ENCODE peak calls at places on chromosomes 11 and 22, in four cellular contexts. K, E, M and Y are unnamed samples.

GRCh38 chr11:46352063-46352841 is 5.0 kb downstream of the DGKZ start:
- DNase-seq in E (peak; percentile 74), M (no peak), K (no peak), Y (no peak)

GRCh38 chr11:72668645-72669347 is 5.4 kb downstream of the PDE2A start:
- DNase-seq in M (no peak), E (no peak), K (no peak), Y (no peak)

GRCh38 chr11:65440831-65441499 is 18.4 kb downstream of the NEAT1 start:
- DNase-seq in M (peak; percentile 51), K (no peak), E (peak; percentile 37), Y (peak; percentile 66)

GRCh38 chr11:60880635-60881282 is 13.4 kb downstream of the ZP1 start:
- DNase-seq in E (no peak), K (no peak), M (no peak), Y (no peak)

GRCh38 chr11:67418476-67419281 is 3.2 kb downstream of the CARNS1 start:
- DNase-seq in M (no peak), E (no peak), K (no peak), Y (no peak)

GRCh38 chr22:49724030-49724892 is 103.4 kb downstream of the BRD1 start:
- DNase-seq in E (peak; percentile 65), K (no peak), M (no peak), Y (no peak)

GRCh38 chr11:45412521-45412920 is 126.4 kb upstream of the SYT13 start:
- DNase-seq in E (peak; percentile 42), M (no peak), K (no peak), Y (no peak)

GRCh38 chr11:100434821-100435641 is 252.1 kb upstream of the ARHGAP42 start:
- DNase-seq in M (no peak), E (peak; percentile 21), K (no peak), Y (no peak)

GRCh38 chr11:48193876-48194275 is 22.7 kb upstream of the OR4B1 start:
- DNase-seq in M (peak; percentile 23), K (no peak), E (no peak), Y (no peak)

GRCh38 chr11:33005175-33005574 is 10.5 kb upstream of the DEPDC7 start:
- DNase-seq in K (no peak), M (no peak), E (no peak), Y (no peak)

GRCh38 chr11:2834893-2835767 is 50.4 kb downstream of the CDKN1C start:
- DNase-seq in M (peak; percentile 61), E (no peak), K (no peak), Y (no peak)

GRCh38 chr22:34781676-34782075 is 284.3 kb upstream of the ISX start:
- DNase-seq in K (no peak), M (no peak), E (no peak), Y (no peak)

GRCh38 chr11:27497284-27497866 is 9.2 kb downstream of the LIN7C start:
- DNase-seq in M (peak; percentile 45), K (no peak), E (no peak), Y (no peak)

GRCh38 chr11:20090654-20091374 is 69.5 kb downstream of the DBX1 start:
- DNase-seq in M (no peak), K (no peak), E (no peak), Y (no peak)

GRCh38 chr11:104609297-104609696 is 289.0 kb downstream of the CASP12 start:
- DNase-seq in K (no peak), M (peak; percentile 86), E (no peak), Y (no peak)

GRCh38 chr11:62104816-62105610 is 18.8 kb upstream of the INCENP start:
- DNase-seq in M (peak; percentile 5), E (no peak), K (no peak), Y (no peak)

GRCh38 chr22:30094804-30095203 is 14.5 kb downstream of the HORMAD2 start:
- DNase-seq in M (peak; percentile 5), K (no peak), E (no peak), Y (no peak)

GRCh38 chr22:28128827-28129226 is 209.8 kb upstream of the PITPNB start:
- DNase-seq in M (no peak), E (no peak), K (no peak), Y (no peak)

GRCh38 chr11:26286472-26287066 is 45.4 kb upstream of the ANO3 start:
- DNase-seq in M (peak; percentile 39), K (no peak), E (no peak), Y (no peak)

GRCh38 chr11:101475699-101476098 is 108.1 kb downstream of the TRPC6 start:
- DNase-seq in E (no peak), M (no peak), K (no peak), Y (no peak)

GRCh38 chr11:67441082-67441683 is 2.1 kb downstream of the CORO1B start:
- DNase-seq in K (no peak), M (no peak), E (no peak), Y (no peak)

GRCh38 chr22:30705710-30706651 is 11.3 kb downstream of the OSBP2 start:
- DNase-seq in E (no peak), M (peak; percentile 86), K (no peak), Y (no peak)

GRCh38 chr11:134542401-134543143 is 130.5 kb upstream of the B3GAT1 start:
- DNase-seq in M (no peak), K (no peak), E (peak; percentile 60), Y (peak; percentile 53)

GRCh38 chr11:65537620-65538231 is 12.8 kb downstream of the SCYL1 start:
- DNase-seq in M (no peak), E (no peak), K (no peak), Y (peak; percentile 64)

GRCh38 chr11:101442171-101442570 is 141.6 kb downstream of the TRPC6 start:
- DNase-seq in M (peak; percentile 65), K (no peak), E (no peak), Y (no peak)

GRCh38 chr11:15158351-15159015 is 43.8 kb downstream of the INSC start:
- DNase-seq in M (peak; percentile 59), E (no peak), K (no peak), Y (no peak)

GRCh38 chr11:119895981-119896380 is 167.0 kb upstream of the NECTIN1 start:
- DNase-seq in K (no peak), M (no peak), E (no peak), Y (no peak)

GRCh38 chr22:31250740-31251330 is 38.7 kb downstream of the LIMK2 start:
- DNase-seq in K (no peak), M (no peak), E (no peak), Y (no peak)

GRCh38 chr22:35092146-35092805 is 26.3 kb downstream of the ISX start:
- DNase-seq in K (no peak), M (no peak), E (no peak), Y (peak; percentile 29)

GRCh38 chr11:94521684-94522083 is 9.4 kb downstream of the C11orf97 start:
- DNase-seq in M (no peak), E (no peak), K (no peak), Y (no peak)

GRCh38 chr22:47474895-47475294 is 712.4 kb downstream of the TBC1D22A start:
- DNase-seq in K (no peak), E (no peak), M (peak; percentile 20), Y (no peak)

GRCh38 chr11:898160-898517 is 12.5 kb downstream of the CHID1 start:
- DNase-seq in M (peak; percentile 14), K (no peak), E (no peak), Y (no peak)
- TF ChIP-seq CTCF in M (peak; percentile 55), K (no peak), E (no peak), Y (no peak)

GRCh38 chr11:6320411-6321207 is at the start of gene CAVIN3:
- DNase-seq in M (peak; percentile 87), E (peak; percentile 86), K (peak; percentile 78), Y (peak; percentile 94)
- H3K4me3 ChIP-seq in M (peak within 1 kb of the TSS; percentile 48), E (peak within 1 kb of the TSS; percentile 73), K (peak within 1 kb of the TSS; percentile 76), Y (peak within 1 kb of the TSS; percentile 33)

GRCh38 chr22:41501209-41501608 is 32.3 kb downstream of the ACO2 start:
- DNase-seq in E (no peak), M (no peak), K (no peak), Y (no peak)
- TF ChIP-seq CTCF in E (peak; percentile 16), M (peak; percentile 40), K (no peak), Y (no peak)

DNA sequence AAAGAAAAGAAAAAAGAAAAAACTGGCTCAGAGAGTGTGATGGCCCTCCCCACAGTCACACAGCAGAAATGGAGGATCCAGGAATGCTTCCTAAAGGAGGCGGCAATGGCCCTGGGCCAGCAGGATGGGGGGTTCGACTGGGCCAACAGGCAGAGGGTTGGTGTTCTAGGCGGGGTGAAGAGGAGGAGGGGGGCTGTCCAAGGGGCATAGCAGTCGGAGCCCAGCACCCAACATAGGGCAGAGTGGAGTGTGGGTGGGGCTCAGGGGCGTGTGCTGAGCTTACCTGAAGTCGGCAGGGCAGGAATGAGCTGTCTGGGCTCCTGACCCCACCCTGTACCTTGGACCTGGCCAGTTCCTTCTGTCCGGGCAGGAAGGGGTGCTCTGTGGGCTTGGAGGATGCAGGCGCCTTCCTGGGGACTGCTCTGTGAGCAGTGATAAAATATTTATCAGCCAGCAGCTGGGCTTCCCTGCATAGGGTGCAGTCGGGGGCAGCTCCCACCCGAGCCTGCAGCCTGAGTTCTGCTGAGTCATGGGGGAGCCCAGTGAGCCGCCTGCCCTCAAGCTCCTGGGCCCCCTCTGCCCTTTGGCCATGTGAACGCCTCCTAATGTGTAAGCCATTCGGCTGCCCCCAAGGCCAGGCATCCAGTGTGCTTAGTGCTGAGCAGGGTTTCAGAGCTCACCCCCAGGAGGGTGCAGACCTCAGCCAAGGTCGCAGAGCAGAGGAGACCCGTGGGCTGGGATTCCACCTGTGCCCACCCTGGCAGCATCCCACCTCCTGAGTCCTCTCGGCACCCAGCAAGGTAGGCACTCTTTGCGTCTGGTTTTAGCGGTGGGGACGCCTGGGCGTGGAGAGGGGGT is 25.3 kb upstream of the PRR5 start:
- DNase-seq in K (no peak), M (no peak), E (no peak), Y (no peak)
- H3K4me3 ChIP-seq in K (no peak overlapping the region), M (no peak overlapping the region), E (no peak overlapping the region), Y (no peak overlapping the region)